ENCODE peak calls at places on chromosome 15, in seven cellular contexts. One of them, this sample, is unnamed.
A peak's percentile ranks its signal among the peaks of the same experiment; 100 is the strongest.

GRCh38 chr15:96361309-96362000 is 31.0 kb downstream of the NR2F2 start:
- DNase-seq in neuronal stem cell: no peak
- DNase-seq in neural progenitor cell: peak; percentile 75
- DNase-seq in astrocyte: no peak
- DNase-seq in hepatocyte: no peak
- DNase-seq in PC-9: no peak
- DNase-seq in Karpas-422: no peak
- DNase-seq in this sample: no peak

GRCh38 chr15:32790352-32790999 is 72.7 kb downstream of the GREM1 start:
- DNase-seq in hepatocyte: no peak
- DNase-seq in neuronal stem cell: no peak
- DNase-seq in neural progenitor cell: no peak
- DNase-seq in Karpas-422: no peak
- DNase-seq in astrocyte: peak; percentile 32
- DNase-seq in PC-9: no peak
- DNase-seq in this sample: peak; percentile 9

GRCh38 chr15:69497076-69497475 is 44.5 kb downstream of the RPLP1 start:
- DNase-seq in neuronal stem cell: no peak
- DNase-seq in neural progenitor cell: no peak
- DNase-seq in hepatocyte: no peak
- DNase-seq in astrocyte: no peak
- DNase-seq in Karpas-422: no peak
- DNase-seq in PC-9: no peak
- DNase-seq in this sample: no peak

GRCh38 chr15:49313650-49314049 is 109.4 kb upstream of the FGF7 start:
- DNase-seq in astrocyte: peak; percentile 85
- DNase-seq in neural progenitor cell: no peak
- DNase-seq in hepatocyte: no peak
- DNase-seq in neuronal stem cell: no peak
- DNase-seq in Karpas-422: no peak
- DNase-seq in PC-9: no peak
- DNase-seq in this sample: peak; percentile 60

GRCh38 chr15:94028121-94028520 is 203.2 kb upstream of the MCTP2 start:
- DNase-seq in neural progenitor cell: no peak
- DNase-seq in Karpas-422: no peak
- DNase-seq in hepatocyte: no peak
- DNase-seq in astrocyte: no peak
- DNase-seq in PC-9: no peak
- DNase-seq in neuronal stem cell: no peak
- DNase-seq in this sample: no peak

GRCh38 chr15:73745073-73745472 is 8.1 kb downstream of the INSYN1 start:
- DNase-seq in PC-9: no peak
- DNase-seq in astrocyte: no peak
- DNase-seq in neuronal stem cell: no peak
- DNase-seq in hepatocyte: no peak
- DNase-seq in Karpas-422: no peak
- DNase-seq in neural progenitor cell: no peak
- DNase-seq in this sample: no peak

GRCh38 chr15:90214553-90215205 is 13.5 kb downstream of the SEMA4B start:
- DNase-seq in PC-9: no peak
- DNase-seq in hepatocyte: peak; percentile 26
- DNase-seq in neural progenitor cell: no peak
- DNase-seq in astrocyte: no peak
- DNase-seq in Karpas-422: no peak
- DNase-seq in neuronal stem cell: no peak
- DNase-seq in this sample: no peak

GRCh38 chr15:74769463-74770025 is 12.3 kb upstream of the CSK start:
- DNase-seq in hepatocyte: no peak
- DNase-seq in PC-9: no peak
- DNase-seq in Karpas-422: no peak
- DNase-seq in astrocyte: no peak
- DNase-seq in neuronal stem cell: no peak
- DNase-seq in neural progenitor cell: no peak
- DNase-seq in this sample: no peak

GRCh38 chr15:54772663-54773062 is 424.1 kb downstream of the RSL24D1 start:
- DNase-seq in neural progenitor cell: no peak
- DNase-seq in neuronal stem cell: no peak
- DNase-seq in PC-9: no peak
- DNase-seq in Karpas-422: no peak
- DNase-seq in astrocyte: no peak
- DNase-seq in hepatocyte: no peak
- DNase-seq in this sample: no peak

GRCh38 chr15:62840518-62841268 is 201.9 kb upstream of the TPM1 start:
- DNase-seq in neural progenitor cell: no peak
- DNase-seq in neuronal stem cell: no peak
- DNase-seq in Karpas-422: no peak
- DNase-seq in astrocyte: peak; percentile 52
- DNase-seq in hepatocyte: no peak
- DNase-seq in PC-9: no peak
- DNase-seq in this sample: no peak

GRCh38 chr15:38828031-38828532 is 263.5 kb upstream of the RASGRP1 start:
- DNase-seq in hepatocyte: no peak
- DNase-seq in neural progenitor cell: no peak
- DNase-seq in astrocyte: peak; percentile 62
- DNase-seq in neuronal stem cell: no peak
- DNase-seq in Karpas-422: peak; percentile 23
- DNase-seq in PC-9: no peak
- DNase-seq in this sample: no peak

GRCh38 chr15:31442203-31443090 is 115.8 kb downstream of the KLF13 start:
- DNase-seq in PC-9: no peak
- DNase-seq in neuronal stem cell: no peak
- DNase-seq in Karpas-422: no peak
- DNase-seq in hepatocyte: peak; percentile 42
- DNase-seq in astrocyte: peak; percentile 88
- DNase-seq in neural progenitor cell: peak; percentile 52
- DNase-seq in this sample: peak; percentile 82

GRCh38 chr15:25670025-25670554 is 193.0 kb downstream of the ATP10A start:
- DNase-seq in Karpas-422: no peak
- DNase-seq in hepatocyte: peak; percentile 83
- DNase-seq in PC-9: no peak
- DNase-seq in astrocyte: peak; percentile 50
- DNase-seq in neuronal stem cell: peak; percentile 62
- DNase-seq in neural progenitor cell: peak; percentile 91
- DNase-seq in this sample: no peak

GRCh38 chr15:56871180-56871579 is 47.3 kb upstream of the TCF12 start:
- DNase-seq in PC-9: peak; percentile 81
- DNase-seq in neuronal stem cell: no peak
- DNase-seq in hepatocyte: no peak
- DNase-seq in Karpas-422: no peak
- DNase-seq in astrocyte: peak; percentile 88
- DNase-seq in neural progenitor cell: no peak
- DNase-seq in this sample: peak; percentile 59

GRCh38 chr15:63846022-63846544 is 12.3 kb upstream of the HERC1 start:
- DNase-seq in hepatocyte: no peak
- DNase-seq in PC-9: no peak
- DNase-seq in astrocyte: no peak
- DNase-seq in Karpas-422: peak; percentile 42
- DNase-seq in neural progenitor cell: no peak
- DNase-seq in neuronal stem cell: no peak
- DNase-seq in this sample: no peak

GRCh38 chr15:42194502-42194901 is 13.6 kb downstream of the VPS39 start:
- DNase-seq in Karpas-422: no peak
- DNase-seq in neuronal stem cell: no peak
- DNase-seq in neural progenitor cell: no peak
- DNase-seq in PC-9: peak; percentile 41
- DNase-seq in hepatocyte: peak; percentile 30
- DNase-seq in astrocyte: peak; percentile 10
- DNase-seq in this sample: peak; percentile 26

GRCh38 chr15:82873000-82873680 is 63.7 kb downstream of the WHAMM start:
- DNase-seq in hepatocyte: no peak
- DNase-seq in neural progenitor cell: no peak
- DNase-seq in Karpas-422: no peak
- DNase-seq in astrocyte: no peak
- DNase-seq in PC-9: no peak
- DNase-seq in neuronal stem cell: no peak
- DNase-seq in this sample: no peak

GRCh38 chr15:27273506-27273905 is 302.5 kb downstream of the GABRG3 start:
- DNase-seq in hepatocyte: no peak
- DNase-seq in PC-9: no peak
- DNase-seq in Karpas-422: no peak
- DNase-seq in neural progenitor cell: no peak
- DNase-seq in astrocyte: no peak
- DNase-seq in neuronal stem cell: no peak
- DNase-seq in this sample: no peak

GRCh38 chr15:38042707-38043445 is 108.4 kb downstream of the TMCO5A start:
- DNase-seq in neural progenitor cell: no peak
- DNase-seq in hepatocyte: no peak
- DNase-seq in Karpas-422: no peak
- DNase-seq in PC-9: no peak
- DNase-seq in neuronal stem cell: no peak
- DNase-seq in astrocyte: no peak
- DNase-seq in this sample: no peak

GRCh38 chr15:71634820-71635219 is 175.5 kb upstream of the NR2E3 start:
- DNase-seq in PC-9: no peak
- DNase-seq in Karpas-422: no peak
- DNase-seq in neuronal stem cell: peak; percentile 21
- DNase-seq in hepatocyte: no peak
- DNase-seq in neural progenitor cell: peak; percentile 58
- DNase-seq in astrocyte: peak; percentile 66
- DNase-seq in this sample: no peak

GRCh38 chr15:71638876-71639275 is 171.5 kb upstream of the NR2E3 start:
- DNase-seq in astrocyte: no peak
- DNase-seq in hepatocyte: no peak
- DNase-seq in PC-9: no peak
- DNase-seq in Karpas-422: peak; percentile 50
- DNase-seq in neural progenitor cell: no peak
- DNase-seq in neuronal stem cell: no peak
- DNase-seq in this sample: no peak

GRCh38 chr15:71635735-71636134 is 174.6 kb upstream of the NR2E3 start:
- DNase-seq in neural progenitor cell: no peak
- DNase-seq in Karpas-422: no peak
- DNase-seq in hepatocyte: no peak
- DNase-seq in neuronal stem cell: no peak
- DNase-seq in PC-9: no peak
- DNase-seq in astrocyte: no peak
- DNase-seq in this sample: no peak

DNA sequence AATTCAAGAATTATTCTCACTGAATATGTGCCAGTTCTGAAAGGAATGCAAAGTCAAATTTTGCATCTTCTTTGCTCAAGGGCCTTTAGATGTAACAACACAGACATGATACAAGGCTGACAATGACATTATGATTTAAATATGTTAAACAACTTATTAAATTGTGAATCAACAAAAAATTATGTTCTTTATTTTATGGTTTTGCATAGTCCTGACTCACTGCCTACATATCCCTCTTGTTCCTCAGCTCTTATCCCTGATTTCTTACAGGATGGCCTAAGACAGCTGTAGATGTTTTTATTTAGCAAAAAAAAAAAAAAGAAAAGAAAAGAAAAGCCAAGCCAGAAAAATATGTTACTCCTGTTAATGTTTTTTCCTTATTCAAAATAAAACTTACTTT is 170.8 kb upstream of the NR2E3 start:
- DNase-seq in hepatocyte: no peak
- DNase-seq in neuronal stem cell: no peak
- DNase-seq in neural progenitor cell: no peak
- DNase-seq in Karpas-422: no peak
- DNase-seq in PC-9: no peak
- DNase-seq in astrocyte: no peak
- DNase-seq in this sample: no peak
- H2AFZ ChIP-seq in hepatocyte: no peak overlapping the region
- H2AFZ ChIP-seq in neuronal stem cell: no peak overlapping the region
- H2AFZ ChIP-seq in neural progenitor cell: no peak overlapping the region
- H2AFZ ChIP-seq in Karpas-422: no peak overlapping the region
- H2AFZ ChIP-seq in PC-9: no peak overlapping the region
- H2AFZ ChIP-seq in astrocyte: no peak overlapping the region
- H2AFZ ChIP-seq in this sample: no peak overlapping the region

DNA sequence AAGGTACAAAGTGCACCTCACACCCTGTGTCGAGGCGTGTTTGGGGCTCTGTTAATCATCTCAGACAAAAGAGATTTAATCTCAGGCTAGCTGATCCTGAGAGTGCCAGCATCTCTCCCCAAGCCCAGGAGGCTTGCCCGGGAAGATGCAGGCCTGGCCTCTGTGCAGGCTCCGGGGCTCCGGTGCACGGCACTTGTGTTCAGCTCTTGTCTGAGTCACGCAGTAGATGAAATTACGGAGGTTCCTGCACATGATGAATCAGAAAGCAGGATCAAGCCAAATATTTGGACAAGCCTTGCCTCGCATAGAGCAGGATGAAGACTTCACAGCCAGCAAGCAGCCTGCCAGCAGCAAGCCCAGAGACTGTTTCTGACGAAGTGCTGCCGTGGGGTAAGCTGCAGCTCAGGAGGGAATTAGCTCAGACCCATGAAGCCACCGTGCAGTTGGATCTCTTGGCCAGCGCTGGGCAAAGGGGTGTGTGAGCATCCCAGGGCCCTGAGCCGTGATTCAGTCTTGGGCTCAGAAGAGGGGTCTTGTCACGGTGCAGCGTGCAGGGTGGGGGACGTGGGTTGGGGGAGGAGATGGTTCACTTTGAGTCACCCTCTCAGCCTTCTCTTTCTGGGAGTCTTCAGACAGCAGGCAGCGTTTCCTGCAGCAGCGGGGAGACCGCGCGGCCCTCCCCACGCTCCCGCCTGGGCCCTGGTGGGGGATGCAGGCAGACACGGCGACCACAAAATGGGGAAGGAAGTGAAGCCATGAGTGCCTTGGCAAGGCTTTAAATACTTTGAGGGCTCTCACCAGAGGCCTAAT is 89.2 kb upstream of the MEF2A start:
- DNase-seq in Karpas-422: no peak
- DNase-seq in neuronal stem cell: no peak
- DNase-seq in hepatocyte: peak; percentile 74
- DNase-seq in PC-9: peak; percentile 75
- DNase-seq in astrocyte: peak; percentile 99
- DNase-seq in neural progenitor cell: peak; percentile 31
- DNase-seq in this sample: peak; percentile 98
- H3K4me1 ChIP-seq in Karpas-422: peaks cover 42% of the 10 kb centered on the region
- H3K4me1 ChIP-seq in neuronal stem cell: no peaks in the 10 kb centered on the region
- H3K4me1 ChIP-seq in hepatocyte: peaks cover 20% of the 10 kb centered on the region
- H3K4me1 ChIP-seq in PC-9: peaks cover 13% of the 10 kb centered on the region
- H3K4me1 ChIP-seq in astrocyte: peaks cover 26% of the 10 kb centered on the region
- H3K4me1 ChIP-seq in neural progenitor cell: peaks cover 15% of the 10 kb centered on the region
- H3K4me1 ChIP-seq in this sample: peaks cover 25% of the 10 kb centered on the region

DNA sequence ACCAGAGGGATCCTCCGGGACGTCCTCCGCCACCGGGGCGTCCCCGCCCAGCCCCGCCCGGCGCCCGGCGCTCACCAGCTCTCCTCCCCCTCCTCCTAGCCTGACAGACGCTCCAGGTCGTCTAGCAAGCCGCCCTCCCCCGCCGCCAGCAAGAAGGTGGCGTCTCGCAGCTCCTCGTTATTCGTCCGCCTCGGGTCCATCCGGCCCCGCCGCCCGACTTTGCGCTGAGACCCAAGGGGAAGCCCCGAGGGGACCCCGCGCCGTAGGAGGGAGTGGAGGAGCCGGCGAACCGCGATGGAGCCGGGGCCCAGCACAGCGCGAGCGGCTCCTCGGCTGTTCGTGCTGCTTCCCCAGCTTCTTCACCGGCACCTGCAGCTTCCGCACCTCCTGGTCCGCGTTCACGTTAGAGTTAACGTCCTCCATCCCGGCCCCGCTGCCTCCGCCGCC is 26.3 kb upstream of the MTHFS start:
- DNase-seq in neural progenitor cell: peak; percentile 78
- DNase-seq in Karpas-422: peak; percentile 85
- DNase-seq in astrocyte: peak; percentile 25
- DNase-seq in PC-9: peak; percentile 39
- DNase-seq in hepatocyte: peak; percentile 89
- DNase-seq in neuronal stem cell: peak; percentile 39
- DNase-seq in this sample: peak; percentile 64
- H2AFZ ChIP-seq in neural progenitor cell: peak overlapping the region; percentile 60
- H2AFZ ChIP-seq in Karpas-422: peak overlapping the region; percentile 64
- H2AFZ ChIP-seq in astrocyte: peak overlapping the region; percentile 97
- H2AFZ ChIP-seq in PC-9: peak overlapping the region; percentile 91
- H2AFZ ChIP-seq in hepatocyte: peak overlapping the region; percentile 37
- H2AFZ ChIP-seq in neuronal stem cell: peak overlapping the region; percentile 95
- H2AFZ ChIP-seq in this sample: peak overlapping the region; percentile 99

GRCh38 chr15:52524223-52525136 is 4.2 kb downstream of the MYO5A start:
- DNase-seq in neural progenitor cell: no peak
- DNase-seq in Karpas-422: no peak
- DNase-seq in PC-9: no peak
- DNase-seq in astrocyte: no peak
- DNase-seq in hepatocyte: no peak
- DNase-seq in neuronal stem cell: no peak
- DNase-seq in this sample: no peak
- H3K4me1 ChIP-seq in neural progenitor cell: no peaks in the 10 kb centered on the region
- H3K4me1 ChIP-seq in Karpas-422: peaks cover 43% of the 10 kb centered on the region
- H3K4me1 ChIP-seq in PC-9: no peaks in the 10 kb centered on the region
- H3K4me1 ChIP-seq in astrocyte: peaks cover 20% of the 10 kb centered on the region
- H3K4me1 ChIP-seq in hepatocyte: peaks cover under 1% of the 10 kb centered on the region
- H3K4me1 ChIP-seq in neuronal stem cell: peaks cover 3% of the 10 kb centered on the region
- H3K4me1 ChIP-seq in this sample: peaks cover 28% of the 10 kb centered on the region

This sample was measured in mammary epithelial cell.